ENCODE peak calls at places on chromosomes 12 and 14, in seven cellular contexts. One of them, this sample, is unnamed.

GRCh38 chr12:82047480-82047879 is 288.3 kb upstream of the PPFIA2 start:
- DNase-seq in ovary: no peak
- DNase-seq in body of pancreas: no peak
- DNase-seq in H1: no peak
- DNase-seq in CD8-positive, alpha-beta T cell: no peak
- DNase-seq in left ventricle myocardium inferior: no peak
- DNase-seq in neuronal stem cell: no peak
- DNase-seq in this sample: no peak

GRCh38 chr14:59116984-59117415 is 71.5 kb upstream of the DAAM1 start:
- DNase-seq in ovary: no peak
- DNase-seq in body of pancreas: no peak
- DNase-seq in H1: no peak
- DNase-seq in CD8-positive, alpha-beta T cell: no peak
- DNase-seq in left ventricle myocardium inferior: no peak
- DNase-seq in neuronal stem cell: no peak
- DNase-seq in this sample: no peak

GRCh38 chr12:4044736-4045432 is 171.7 kb upstream of the PARP11 start:
- DNase-seq in ovary: no peak
- DNase-seq in body of pancreas: no peak
- DNase-seq in H1: no peak
- DNase-seq in CD8-positive, alpha-beta T cell: no peak
- DNase-seq in left ventricle myocardium inferior: no peak
- DNase-seq in neuronal stem cell: no peak
- DNase-seq in this sample: no peak

GRCh38 chr14:52918486-52918885 is 32.4 kb downstream of the FERMT2 start:
- DNase-seq in ovary: no peak
- DNase-seq in body of pancreas: no peak
- DNase-seq in H1: no peak
- DNase-seq in CD8-positive, alpha-beta T cell: no peak
- DNase-seq in left ventricle myocardium inferior: no peak
- DNase-seq in neuronal stem cell: no peak
- DNase-seq in this sample: peak; percentile 14

GRCh38 chr12:6222009-6222702 is 22.0 kb downstream of the CD9 start:
- DNase-seq in ovary: no peak
- DNase-seq in body of pancreas: peak; percentile 28
- DNase-seq in H1: no peak
- DNase-seq in CD8-positive, alpha-beta T cell: no peak
- DNase-seq in left ventricle myocardium inferior: no peak
- DNase-seq in neuronal stem cell: peak; percentile 65
- DNase-seq in this sample: no peak

GRCh38 chr12:131917139-131917710 is 11.9 kb upstream of the PUS1 start:
- DNase-seq in ovary: no peak
- DNase-seq in body of pancreas: peak; percentile 19
- DNase-seq in H1: no peak
- DNase-seq in CD8-positive, alpha-beta T cell: no peak
- DNase-seq in left ventricle myocardium inferior: no peak
- DNase-seq in neuronal stem cell: no peak
- DNase-seq in this sample: no peak

GRCh38 chr14:30974628-30975027 is 50.8 kb upstream of the AP4S1 start:
- DNase-seq in ovary: no peak
- DNase-seq in body of pancreas: no peak
- DNase-seq in H1: no peak
- DNase-seq in CD8-positive, alpha-beta T cell: no peak
- DNase-seq in left ventricle myocardium inferior: no peak
- DNase-seq in neuronal stem cell: no peak
- DNase-seq in this sample: no peak

GRCh38 chr14:35808076-35808657 is 928 bp downstream of the RALGAPA1 start:
- DNase-seq in ovary: no peak
- DNase-seq in body of pancreas: peak; percentile 58
- DNase-seq in H1: no peak
- DNase-seq in CD8-positive, alpha-beta T cell: no peak
- DNase-seq in left ventricle myocardium inferior: no peak
- DNase-seq in neuronal stem cell: peak; percentile 32
- DNase-seq in this sample: no peak

GRCh38 chr12:44696542-44696941 is 179.6 kb downstream of the NELL2 start:
- DNase-seq in ovary: no peak
- DNase-seq in body of pancreas: no peak
- DNase-seq in H1: no peak
- DNase-seq in CD8-positive, alpha-beta T cell: no peak
- DNase-seq in left ventricle myocardium inferior: no peak
- DNase-seq in neuronal stem cell: no peak
- DNase-seq in this sample: no peak

GRCh38 chr12:54294152-54294913 is 6.5 kb downstream of the NFE2 start:
- DNase-seq in ovary: no peak
- DNase-seq in body of pancreas: peak; percentile 72
- DNase-seq in H1: no peak
- DNase-seq in CD8-positive, alpha-beta T cell: peak; percentile 38
- DNase-seq in left ventricle myocardium inferior: peak; percentile 53
- DNase-seq in neuronal stem cell: peak; percentile 41
- DNase-seq in this sample: peak; percentile 19

GRCh38 chr12:127773520-127773919 is 493.4 kb upstream of the TMEM132C start:
- DNase-seq in ovary: no peak
- DNase-seq in body of pancreas: no peak
- DNase-seq in H1: no peak
- DNase-seq in CD8-positive, alpha-beta T cell: no peak
- DNase-seq in left ventricle myocardium inferior: no peak
- DNase-seq in neuronal stem cell: no peak
- DNase-seq in this sample: no peak

GRCh38 chr14:93832076-93832475 is 43.8 kb upstream of the PRIMA1 start:
- DNase-seq in ovary: no peak
- DNase-seq in body of pancreas: no peak
- DNase-seq in H1: no peak
- DNase-seq in CD8-positive, alpha-beta T cell: no peak
- DNase-seq in left ventricle myocardium inferior: no peak
- DNase-seq in neuronal stem cell: no peak
- DNase-seq in this sample: no peak

GRCh38 chr12:2075558-2076195 is 22.9 kb downstream of the CACNA1C start:
- DNase-seq in ovary: no peak
- DNase-seq in body of pancreas: no peak
- DNase-seq in H1: no peak
- DNase-seq in CD8-positive, alpha-beta T cell: no peak
- DNase-seq in left ventricle myocardium inferior: peak; percentile 75
- DNase-seq in neuronal stem cell: no peak
- DNase-seq in this sample: no peak

GRCh38 chr14:59870277-59871165 is at the start of gene RTN1:
- DNase-seq in ovary: no peak
- DNase-seq in body of pancreas: peak; percentile 69
- DNase-seq in H1: peak; percentile 23
- DNase-seq in CD8-positive, alpha-beta T cell: no peak
- DNase-seq in left ventricle myocardium inferior: peak; percentile 51
- DNase-seq in neuronal stem cell: peak; percentile 65
- DNase-seq in this sample: no peak

GRCh38 chr14:20608383-20609095 is 17.4 kb upstream of the RNASE12 start:
- DNase-seq in ovary: no peak
- DNase-seq in body of pancreas: no peak
- DNase-seq in H1: no peak
- DNase-seq in CD8-positive, alpha-beta T cell: no peak
- DNase-seq in left ventricle myocardium inferior: no peak
- DNase-seq in neuronal stem cell: no peak
- DNase-seq in this sample: no peak

GRCh38 chr14:102272392-102272791 is 32.6 kb downstream of the MOK start:
- DNase-seq in ovary: no peak
- DNase-seq in body of pancreas: no peak
- DNase-seq in H1: no peak
- DNase-seq in CD8-positive, alpha-beta T cell: no peak
- DNase-seq in left ventricle myocardium inferior: no peak
- DNase-seq in neuronal stem cell: no peak
- DNase-seq in this sample: no peak

GRCh38 chr14:105419305-105420091 is at the start of gene MTA1:
- DNase-seq in ovary: no peak
- DNase-seq in body of pancreas: peak; percentile 65
- DNase-seq in H1: no peak
- DNase-seq in CD8-positive, alpha-beta T cell: no peak
- DNase-seq in left ventricle myocardium inferior: peak; percentile 56
- DNase-seq in neuronal stem cell: peak; percentile 31
- DNase-seq in this sample: peak; percentile 34

GRCh38 chr12:46487567-46488131 is 115.1 kb upstream of the SLC38A2 start:
- DNase-seq in ovary: no peak
- DNase-seq in body of pancreas: no peak
- DNase-seq in H1: no peak
- DNase-seq in CD8-positive, alpha-beta T cell: no peak
- DNase-seq in left ventricle myocardium inferior: no peak
- DNase-seq in neuronal stem cell: no peak
- DNase-seq in this sample: no peak

GRCh38 chr12:62950317-62950716 is 15.4 kb upstream of the PPM1H start:
- DNase-seq in ovary: no peak
- DNase-seq in body of pancreas: no peak
- DNase-seq in H1: no peak
- DNase-seq in CD8-positive, alpha-beta T cell: no peak
- DNase-seq in left ventricle myocardium inferior: no peak
- DNase-seq in neuronal stem cell: no peak
- DNase-seq in this sample: no peak

DNA sequence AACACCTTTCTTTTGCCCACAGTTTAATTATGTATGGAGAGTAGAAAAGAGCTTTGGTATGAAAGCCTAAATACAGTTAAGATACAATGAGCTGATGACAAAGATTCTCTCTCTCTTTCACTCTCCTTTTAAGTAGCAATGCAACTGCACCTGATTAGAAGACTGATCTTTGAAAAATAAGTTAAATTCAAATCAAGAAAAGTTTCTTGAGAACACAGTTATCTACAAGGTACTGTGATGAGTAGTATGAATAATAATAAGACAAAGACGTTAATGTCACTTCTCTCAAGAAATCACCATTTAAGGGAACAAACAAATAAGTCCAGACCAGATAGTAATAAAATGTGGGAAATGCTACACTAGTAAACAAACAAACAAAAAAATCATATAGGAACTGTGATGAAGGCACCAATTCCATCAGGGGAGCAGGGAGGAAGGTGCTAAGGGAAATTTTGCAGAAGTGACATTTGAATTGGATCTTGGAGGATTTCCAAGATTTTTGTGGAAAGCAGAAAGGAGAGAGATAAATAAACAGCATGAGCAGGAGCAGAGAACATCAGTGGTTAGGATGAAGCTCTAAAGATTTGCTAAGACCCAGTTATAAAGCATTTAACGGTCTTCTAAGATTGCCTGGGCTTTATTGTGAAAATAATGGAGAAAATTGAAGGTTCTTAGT is 65.2 kb upstream of the STK38L start:
- DNase-seq in ovary: no peak
- DNase-seq in body of pancreas: no peak
- DNase-seq in H1: no peak
- DNase-seq in CD8-positive, alpha-beta T cell: no peak
- DNase-seq in left ventricle myocardium inferior: no peak
- DNase-seq in neuronal stem cell: no peak
- DNase-seq in this sample: no peak
- H3K27ac ChIP-seq in ovary: no peak overlapping the region
- H3K27ac ChIP-seq in body of pancreas: no peak overlapping the region
- H3K27ac ChIP-seq in H1: no peak overlapping the region
- H3K27ac ChIP-seq in CD8-positive, alpha-beta T cell: no peak overlapping the region
- H3K27ac ChIP-seq in left ventricle myocardium inferior: peak overlapping the region; percentile 78
- H3K27ac ChIP-seq in neuronal stem cell: no peak overlapping the region
- H3K27ac ChIP-seq in this sample: no peak overlapping the region

GRCh38 chr14:72850360-72850759 is 43.5 kb downstream of the DPF3 start:
- DNase-seq in ovary: no peak
- DNase-seq in body of pancreas: no peak
- DNase-seq in H1: no peak
- DNase-seq in CD8-positive, alpha-beta T cell: no peak
- DNase-seq in left ventricle myocardium inferior: no peak
- DNase-seq in neuronal stem cell: no peak
- DNase-seq in this sample: no peak

GRCh38 chr14:72851660-72852059 is 42.2 kb downstream of the DPF3 start:
- DNase-seq in ovary: no peak
- DNase-seq in body of pancreas: no peak
- DNase-seq in H1: no peak
- DNase-seq in CD8-positive, alpha-beta T cell: no peak
- DNase-seq in left ventricle myocardium inferior: no peak
- DNase-seq in neuronal stem cell: no peak
- DNase-seq in this sample: no peak

GRCh38 chr14:72856530-72857264 is 37.2 kb downstream of the DPF3 start:
- DNase-seq in ovary: no peak
- DNase-seq in body of pancreas: no peak
- DNase-seq in H1: no peak
- DNase-seq in CD8-positive, alpha-beta T cell: no peak
- DNase-seq in left ventricle myocardium inferior: no peak
- DNase-seq in neuronal stem cell: no peak
- DNase-seq in this sample: no peak

GRCh38 chr14:72852194-72852593 is 41.7 kb downstream of the DPF3 start:
- DNase-seq in ovary: no peak
- DNase-seq in body of pancreas: no peak
- DNase-seq in H1: no peak
- DNase-seq in CD8-positive, alpha-beta T cell: no peak
- DNase-seq in left ventricle myocardium inferior: no peak
- DNase-seq in neuronal stem cell: no peak
- DNase-seq in this sample: no peak

DNA sequence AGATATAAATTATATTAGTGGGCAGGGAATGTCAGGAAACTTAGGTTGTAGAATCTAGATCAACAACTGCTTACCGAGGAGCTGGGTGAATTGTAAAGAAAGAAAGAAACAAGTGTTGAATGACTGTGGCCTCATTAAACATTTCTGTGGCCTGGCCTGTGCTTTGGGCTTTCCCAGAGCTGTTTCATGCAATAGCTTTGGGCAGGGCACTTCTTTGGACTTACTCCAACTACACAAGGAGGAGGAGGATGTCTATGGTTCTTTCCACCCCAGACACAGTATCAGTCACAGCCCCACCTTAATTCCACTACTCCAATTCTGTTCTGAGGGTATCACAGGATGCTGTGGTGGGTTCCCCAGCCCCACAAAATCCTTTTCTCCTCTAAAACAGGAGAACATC is 38.0 kb downstream of the DPF3 start:
- DNase-seq in ovary: no peak
- DNase-seq in body of pancreas: no peak
- DNase-seq in H1: no peak
- DNase-seq in CD8-positive, alpha-beta T cell: no peak
- DNase-seq in left ventricle myocardium inferior: no peak
- DNase-seq in neuronal stem cell: no peak
- DNase-seq in this sample: no peak
- H3K36me3 ChIP-seq in ovary: no peaks in the 10 kb centered on the region
- H3K36me3 ChIP-seq in body of pancreas: no peaks in the 10 kb centered on the region
- H3K36me3 ChIP-seq in H1: no peaks in the 10 kb centered on the region
- H3K36me3 ChIP-seq in CD8-positive, alpha-beta T cell: no peaks in the 10 kb centered on the region
- H3K36me3 ChIP-seq in left ventricle myocardium inferior: no peaks in the 10 kb centered on the region
- H3K36me3 ChIP-seq in neuronal stem cell: no peaks in the 10 kb centered on the region
- H3K36me3 ChIP-seq in this sample: no peaks in the 10 kb centered on the region

DNA sequence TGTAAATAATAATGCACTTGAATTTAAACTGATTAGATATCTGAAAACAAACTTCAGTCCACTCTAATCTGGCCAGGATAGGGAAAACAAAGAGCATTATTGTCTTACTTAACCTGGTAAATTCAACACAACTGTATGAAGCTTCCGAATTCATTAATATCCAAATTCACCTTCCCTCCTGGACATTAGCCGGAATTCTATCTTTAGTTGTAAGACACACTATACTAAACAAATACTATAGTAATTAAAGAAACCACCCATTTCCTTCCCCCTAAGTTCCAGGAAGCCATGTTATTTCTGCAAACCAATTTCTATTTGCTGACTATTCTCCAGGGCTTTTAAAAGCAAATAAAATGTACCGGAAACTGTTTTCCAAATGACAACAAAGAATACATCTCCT is 122.7 kb upstream of the MDM1 start:
- DNase-seq in ovary: no peak
- DNase-seq in body of pancreas: no peak
- DNase-seq in H1: no peak
- DNase-seq in CD8-positive, alpha-beta T cell: no peak
- DNase-seq in left ventricle myocardium inferior: no peak
- DNase-seq in neuronal stem cell: no peak
- DNase-seq in this sample: no peak
- H3K27ac ChIP-seq in ovary: no peak overlapping the region
- H3K27ac ChIP-seq in body of pancreas: no peak overlapping the region
- H3K27ac ChIP-seq in H1: no peak overlapping the region
- H3K27ac ChIP-seq in CD8-positive, alpha-beta T cell: no peak overlapping the region
- H3K27ac ChIP-seq in left ventricle myocardium inferior: peak overlapping the region; percentile 72
- H3K27ac ChIP-seq in neuronal stem cell: no peak overlapping the region
- H3K27ac ChIP-seq in this sample: no peak overlapping the region

GRCh38 chr12:10884086-10884725 is at the start of gene PRH1:
- DNase-seq in ovary: no peak
- DNase-seq in body of pancreas: no peak
- DNase-seq in H1: no peak
- DNase-seq in CD8-positive, alpha-beta T cell: no peak
- DNase-seq in left ventricle myocardium inferior: no peak
- DNase-seq in neuronal stem cell: no peak
- DNase-seq in this sample: no peak
- H3K36me3 ChIP-seq in ovary: no peaks in the 10 kb centered on the region
- H3K36me3 ChIP-seq in body of pancreas: no peaks in the 10 kb centered on the region
- H3K36me3 ChIP-seq in H1: no peaks in the 10 kb centered on the region
- H3K36me3 ChIP-seq in CD8-positive, alpha-beta T cell: no peaks in the 10 kb centered on the region
- H3K36me3 ChIP-seq in left ventricle myocardium inferior: peaks cover 9% of the 10 kb centered on the region
- H3K36me3 ChIP-seq in neuronal stem cell: peaks cover 16% of the 10 kb centered on the region
- H3K36me3 ChIP-seq in this sample: no peaks in the 10 kb centered on the region

This sample was measured in effector memory CD4-positive, alpha-beta T cell.